ENCODE peak calls at places on chromosomes 2 and 18, in eight cellular contexts. T, R, X, Q, O, K, I and L are unnamed samples.

GRCh38 chr2:204012081-204012653 is 75.6 kb downstream of the ICOS start:
- DNase-seq in T (no peak), R (peak; percentile 53), X (no peak), Q (peak; percentile 55), O (no peak), K (no peak), I (no peak), L (no peak)

GRCh38 chr2:42385225-42385624 is 24.2 kb upstream of the COX7A2L start:
- DNase-seq in T (no peak), R (no peak), X (no peak), Q (no peak), O (peak; percentile 63), K (no peak), I (no peak), L (no peak)

GRCh38 chr18:63320690-63321265 is 1.2 kb upstream of the BCL2 start:
- DNase-seq in T (peak; percentile 34), R (peak; percentile 58), X (peak; percentile 43), Q (peak; percentile 67), O (peak; percentile 42), K (peak; percentile 32), I (peak; percentile 72), L (peak; percentile 58)

GRCh38 chr18:39801010-39801409 is 2154.0 kb upstream of the PIK3C3 start:
- DNase-seq in T (no peak), R (no peak), X (no peak), Q (no peak), O (no peak), K (no peak), I (no peak), L (no peak)

GRCh38 chr2:127386764-127387654 is 766 bp downstream of the MAP3K2 start:
- DNase-seq in T (peak; percentile 73), R (peak; percentile 89), X (peak; percentile 79), Q (peak; percentile 67), O (peak; percentile 91), K (peak; percentile 85), I (peak; percentile 93), L (peak; percentile 89)

GRCh38 chr2:161946489-161947107 is 127.4 kb downstream of the DPP4 start:
- DNase-seq in T (no peak), R (no peak), X (no peak), Q (no peak), O (peak; percentile 9), K (no peak), I (no peak), L (no peak)

GRCh38 chr2:74293191-74294065 is 49.8 kb downstream of the SLC4A5 start:
- DNase-seq in T (no peak), R (no peak), X (no peak), Q (no peak), O (no peak), K (no peak), I (no peak), L (no peak)

GRCh38 chr18:12597775-12598174 is 60.1 kb downstream of the SPIRE1 start:
- DNase-seq in T (no peak), R (no peak), X (no peak), Q (peak; percentile 39), O (no peak), K (peak; percentile 29), I (peak; percentile 71), L (peak; percentile 44)

GRCh38 chr18:68779169-68779568 is 18.7 kb upstream of the CCDC102B start:
- DNase-seq in T (no peak), R (no peak), X (no peak), Q (no peak), O (no peak), K (no peak), I (no peak), L (no peak)

GRCh38 chr2:223971-224760 is 39.7 kb downstream of the SH3YL1 start:
- DNase-seq in T (no peak), R (no peak), X (no peak), Q (no peak), O (no peak), K (no peak), I (no peak), L (no peak)

GRCh38 chr2:151043484-151043883 is 218.2 kb downstream of the RBM43 start:
- DNase-seq in T (no peak), R (no peak), X (no peak), Q (no peak), O (no peak), K (no peak), I (no peak), L (no peak)

GRCh38 chr2:228827056-228827455 is 444.0 kb downstream of the PID1 start:
- DNase-seq in T (no peak), R (peak; percentile 33), X (no peak), Q (no peak), O (no peak), K (no peak), I (no peak), L (no peak)

GRCh38 chr2:234249873-234250272 is 199.4 kb downstream of the SPP2 start:
- DNase-seq in T (no peak), R (no peak), X (no peak), Q (peak; percentile 83), O (peak; percentile 11), K (no peak), I (no peak), L (no peak)

GRCh38 chr2:172196768-172197322 is 94.1 kb upstream of the DLX2 start:
- DNase-seq in T (no peak), R (no peak), X (no peak), Q (peak; percentile 85), O (no peak), K (no peak), I (peak; percentile 68), L (no peak)

GRCh38 chr2:103788346-103788745 is 1026.5 kb downstream of the TMEM182 start:
- DNase-seq in T (no peak), R (no peak), X (no peak), Q (no peak), O (peak; percentile 18), K (no peak), I (no peak), L (no peak)
- H3K4me1 ChIP-seq in T (peaks cover 18% of the 10 kb centered on the region), R (no peaks in the 10 kb centered on the region), X (peaks cover 10% of the 10 kb centered on the region), Q (no peaks in the 10 kb centered on the region), O (peaks cover 53% of the 10 kb centered on the region), K (no peaks in the 10 kb centered on the region), I (no peaks in the 10 kb centered on the region), L (no peaks in the 10 kb centered on the region)

GRCh38 chr2:43542285-43542933 is 53.4 kb downstream of the THADA start:
- DNase-seq in T (no peak), R (peak; percentile 52), X (no peak), Q (no peak), O (peak; percentile 27), K (no peak), I (no peak), L (no peak)

GRCh38 chr2:43538034-43538670 is 57.7 kb downstream of the THADA start:
- DNase-seq in T (no peak), R (no peak), X (no peak), Q (no peak), O (no peak), K (no peak), I (no peak), L (no peak)

GRCh38 chr2:43539436-43539835 is 56.4 kb downstream of the THADA start:
- DNase-seq in T (no peak), R (no peak), X (no peak), Q (no peak), O (no peak), K (no peak), I (no peak), L (no peak)

GRCh38 chr2:43541165-43541564 is 54.7 kb downstream of the THADA start:
- DNase-seq in T (no peak), R (no peak), X (no peak), Q (no peak), O (no peak), K (no peak), I (no peak), L (no peak)

GRCh38 chr2:43539991-43540860 is 55.6 kb downstream of the THADA start:
- DNase-seq in T (peak; percentile 92), R (no peak), X (peak; percentile 92), Q (peak; percentile 72), O (no peak), K (peak; percentile 48), I (no peak), L (peak; percentile 48)
- H3K27ac ChIP-seq in T (peak overlapping the region; percentile 38), R (peak overlapping the region; percentile 69), X (peak overlapping the region; percentile 82), Q (peak overlapping the region; percentile 72), O (no peak overlapping the region), K (peak overlapping the region; percentile 72), I (peak overlapping the region; percentile 65), L (no peak overlapping the region)

DNA sequence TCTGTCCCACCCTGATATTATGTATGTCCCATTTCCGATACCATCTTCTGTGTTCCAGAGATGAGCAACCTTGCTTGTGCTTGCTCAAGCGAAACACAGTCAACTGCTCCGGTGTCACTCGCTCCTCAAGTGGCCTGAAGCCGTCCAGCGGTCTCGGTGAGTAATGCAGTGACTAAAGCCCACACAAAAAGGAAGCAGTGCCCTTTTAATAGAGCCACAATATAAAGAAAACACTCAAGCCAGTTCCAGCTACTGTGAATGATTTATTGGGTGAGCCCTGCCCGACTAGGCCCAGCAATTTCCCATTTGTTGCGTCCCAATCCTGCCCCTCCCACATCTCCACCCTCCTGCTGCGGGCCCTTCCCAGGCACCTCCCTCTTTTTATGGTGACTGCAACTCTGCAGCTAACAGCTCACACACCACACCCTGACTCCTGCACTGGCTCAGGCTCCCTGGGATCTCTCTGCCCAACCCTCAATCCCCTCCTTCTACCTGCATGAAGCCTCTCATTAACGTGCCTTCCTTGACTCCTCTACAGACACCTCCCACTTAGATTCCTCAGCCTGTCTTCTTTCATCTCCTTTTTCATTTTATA is 44.2 kb upstream of the DSC1 start:
- DNase-seq in T (peak; percentile 13), R (peak; percentile 2), X (peak; percentile 45), Q (peak; percentile 80), O (peak; percentile 33), K (peak; percentile 46), I (peak; percentile 86), L (no peak)
- TF ChIP-seq CTCF in T (no peak), R (peak; percentile 15), X (peak; percentile 28), Q (peak; percentile 50), O (no peak), K (peak; percentile 36), I (peak; percentile 40), L (no peak)

GRCh38 chr2:136361521-136361920 is 243.6 kb upstream of the CXCR4 start:
- DNase-seq in T (no peak), R (no peak), X (no peak), Q (no peak), O (no peak), K (no peak), I (no peak), L (no peak)

GRCh38 chr2:136359121-136359965 is 241.4 kb upstream of the CXCR4 start:
- DNase-seq in T (no peak), R (no peak), X (no peak), Q (no peak), O (no peak), K (no peak), I (no peak), L (no peak)

GRCh38 chr2:136358576-136358975 is 240.6 kb upstream of the CXCR4 start:
- DNase-seq in T (no peak), R (no peak), X (no peak), Q (no peak), O (no peak), K (no peak), I (no peak), L (no peak)

GRCh38 chr2:136362676-136363390 is 244.9 kb upstream of the CXCR4 start:
- DNase-seq in T (no peak), R (no peak), X (no peak), Q (no peak), O (no peak), K (no peak), I (no peak), L (no peak)

DNA sequence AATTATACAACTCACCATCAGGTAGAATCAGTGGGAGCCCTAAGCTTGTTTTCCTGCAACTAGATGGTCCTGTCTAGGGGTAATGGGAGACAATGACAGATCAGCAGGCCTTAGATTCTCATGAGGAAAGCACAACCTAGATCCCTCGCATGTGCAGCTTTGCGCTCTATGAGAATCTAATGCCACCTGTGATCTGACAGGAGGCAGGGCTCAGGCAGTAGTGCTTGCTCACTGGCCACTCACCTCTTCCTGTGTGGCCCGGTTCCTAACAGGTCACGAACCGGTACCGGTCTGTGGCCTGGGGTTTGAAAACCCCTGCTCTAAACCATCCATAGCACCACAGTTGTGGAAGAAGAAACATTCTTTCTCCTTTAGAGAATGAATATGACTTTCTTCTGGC is 242.8 kb upstream of the CXCR4 start:
- DNase-seq in T (no peak), R (no peak), X (no peak), Q (no peak), O (no peak), K (no peak), I (no peak), L (no peak)
- H3K4me1 ChIP-seq in T (no peaks in the 10 kb centered on the region), R (peaks cover 12% of the 10 kb centered on the region), X (no peaks in the 10 kb centered on the region), Q (no peaks in the 10 kb centered on the region), O (no peaks in the 10 kb centered on the region), K (peaks cover 3% of the 10 kb centered on the region), I (peaks cover 9% of the 10 kb centered on the region), L (no peaks in the 10 kb centered on the region)